ENCODE peak calls at places on chromosomes 7 and 10, in ten cellular contexts. One of them, this sample, is unnamed.

GRCh38 chr10:46555713-46556514 is 544 bp downstream of the GPRIN2 start:
- DNase-seq in T-helper 2 cell: no peak
- DNase-seq in sciatic nerve: peak
- DNase-seq in MM.1S: peak
- DNase-seq in colonic mucosa: peak
- DNase-seq in prostate gland: peak
- DNase-seq in dermis blood vessel endothelial cell: no peak
- DNase-seq in RCC 7860: no peak
- DNase-seq in B cell: no peak
- DNase-seq in stromal cell of bone marrow: no peak
- DNase-seq in this sample: peak

GRCh38 chr10:121947931-121948330 is 20.1 kb upstream of the ATE1 start:
- DNase-seq in colonic mucosa: no peak
- DNase-seq in dermis blood vessel endothelial cell: peak
- DNase-seq in stromal cell of bone marrow: no peak
- DNase-seq in sciatic nerve: no peak
- DNase-seq in T-helper 2 cell: no peak
- DNase-seq in prostate gland: no peak
- DNase-seq in MM.1S: no peak
- DNase-seq in B cell: no peak
- DNase-seq in RCC 7860: no peak
- DNase-seq in this sample: no peak

GRCh38 chr7:50379082-50379481 is 71.1 kb downstream of the FIGNL1 start:
- DNase-seq in prostate gland: peak
- DNase-seq in stromal cell of bone marrow: no peak
- DNase-seq in B cell: no peak
- DNase-seq in dermis blood vessel endothelial cell: no peak
- DNase-seq in RCC 7860: no peak
- DNase-seq in T-helper 2 cell: no peak
- DNase-seq in sciatic nerve: no peak
- DNase-seq in MM.1S: no peak
- DNase-seq in colonic mucosa: no peak
- DNase-seq in this sample: peak

GRCh38 chr7:12490105-12490688 is 80.3 kb upstream of the SCIN start:
- DNase-seq in dermis blood vessel endothelial cell: peak
- DNase-seq in MM.1S: peak
- DNase-seq in stromal cell of bone marrow: no peak
- DNase-seq in RCC 7860: peak
- DNase-seq in B cell: peak
- DNase-seq in colonic mucosa: no peak
- DNase-seq in sciatic nerve: no peak
- DNase-seq in T-helper 2 cell: no peak
- DNase-seq in prostate gland: no peak
- DNase-seq in this sample: no peak

GRCh38 chr10:51430506-51430905 is 268.9 kb downstream of the CSTF2T start:
- DNase-seq in prostate gland: no peak
- DNase-seq in B cell: no peak
- DNase-seq in T-helper 2 cell: no peak
- DNase-seq in stromal cell of bone marrow: no peak
- DNase-seq in dermis blood vessel endothelial cell: no peak
- DNase-seq in colonic mucosa: no peak
- DNase-seq in sciatic nerve: no peak
- DNase-seq in RCC 7860: no peak
- DNase-seq in MM.1S: no peak
- DNase-seq in this sample: no peak

GRCh38 chr7:75854233-75854632 is 24.6 kb upstream of the RHBDD2 start:
- DNase-seq in stromal cell of bone marrow: peak
- DNase-seq in dermis blood vessel endothelial cell: no peak
- DNase-seq in MM.1S: no peak
- DNase-seq in colonic mucosa: no peak
- DNase-seq in sciatic nerve: no peak
- DNase-seq in B cell: no peak
- DNase-seq in RCC 7860: no peak
- DNase-seq in T-helper 2 cell: no peak
- DNase-seq in prostate gland: no peak
- DNase-seq in this sample: no peak

GRCh38 chr7:4962872-4963775 is 4.1 kb upstream of the MMD2 start:
- DNase-seq in B cell: no peak
- DNase-seq in RCC 7860: no peak
- DNase-seq in stromal cell of bone marrow: no peak
- DNase-seq in dermis blood vessel endothelial cell: no peak
- DNase-seq in MM.1S: no peak
- DNase-seq in T-helper 2 cell: no peak
- DNase-seq in prostate gland: no peak
- DNase-seq in sciatic nerve: peak
- DNase-seq in colonic mucosa: no peak
- DNase-seq in this sample: no peak

GRCh38 chr10:88152720-88153119 is 289.3 kb downstream of the PTEN start:
- DNase-seq in MM.1S: peak
- DNase-seq in B cell: no peak
- DNase-seq in T-helper 2 cell: no peak
- DNase-seq in dermis blood vessel endothelial cell: peak
- DNase-seq in RCC 7860: peak
- DNase-seq in sciatic nerve: no peak
- DNase-seq in colonic mucosa: no peak
- DNase-seq in prostate gland: peak
- DNase-seq in stromal cell of bone marrow: peak
- DNase-seq in this sample: no peak

GRCh38 chr7:19110026-19110777 is 7.2 kb downstream of the TWIST1 start:
- DNase-seq in prostate gland: no peak
- DNase-seq in colonic mucosa: no peak
- DNase-seq in T-helper 2 cell: no peak
- DNase-seq in stromal cell of bone marrow: no peak
- DNase-seq in MM.1S: no peak
- DNase-seq in sciatic nerve: no peak
- DNase-seq in B cell: no peak
- DNase-seq in RCC 7860: no peak
- DNase-seq in dermis blood vessel endothelial cell: no peak
- DNase-seq in this sample: no peak

GRCh38 chr10:113961261-113961938 is 82.3 kb upstream of the ADRB1 start:
- DNase-seq in MM.1S: peak
- DNase-seq in stromal cell of bone marrow: no peak
- DNase-seq in prostate gland: no peak
- DNase-seq in dermis blood vessel endothelial cell: no peak
- DNase-seq in RCC 7860: no peak
- DNase-seq in colonic mucosa: peak
- DNase-seq in T-helper 2 cell: peak
- DNase-seq in B cell: peak
- DNase-seq in sciatic nerve: no peak
- DNase-seq in this sample: no peak

GRCh38 chr10:99304027-99304856 is 24.9 kb upstream of the CNNM1 start:
- DNase-seq in MM.1S: no peak
- DNase-seq in prostate gland: peak
- DNase-seq in colonic mucosa: no peak
- DNase-seq in stromal cell of bone marrow: no peak
- DNase-seq in RCC 7860: no peak
- DNase-seq in sciatic nerve: no peak
- DNase-seq in T-helper 2 cell: no peak
- DNase-seq in dermis blood vessel endothelial cell: no peak
- DNase-seq in B cell: no peak
- DNase-seq in this sample: no peak

GRCh38 chr10:46002916-46003693 is 27.3 kb downstream of the NCOA4 start:
- DNase-seq in T-helper 2 cell: no peak
- DNase-seq in prostate gland: no peak
- DNase-seq in colonic mucosa: no peak
- DNase-seq in dermis blood vessel endothelial cell: no peak
- DNase-seq in B cell: no peak
- DNase-seq in MM.1S: no peak
- DNase-seq in stromal cell of bone marrow: no peak
- DNase-seq in sciatic nerve: no peak
- DNase-seq in RCC 7860: peak
- DNase-seq in this sample: no peak

GRCh38 chr7:157830331-157830730 is 493.5 kb downstream of the DNAJB6 start:
- DNase-seq in stromal cell of bone marrow: no peak
- DNase-seq in prostate gland: no peak
- DNase-seq in dermis blood vessel endothelial cell: no peak
- DNase-seq in colonic mucosa: no peak
- DNase-seq in sciatic nerve: no peak
- DNase-seq in T-helper 2 cell: no peak
- DNase-seq in B cell: no peak
- DNase-seq in MM.1S: no peak
- DNase-seq in RCC 7860: no peak
- DNase-seq in this sample: no peak

GRCh38 chr10:124578231-124579002 is 116.8 kb downstream of the LHPP start:
- DNase-seq in RCC 7860: no peak
- DNase-seq in T-helper 2 cell: no peak
- DNase-seq in prostate gland: no peak
- DNase-seq in MM.1S: no peak
- DNase-seq in dermis blood vessel endothelial cell: no peak
- DNase-seq in B cell: no peak
- DNase-seq in sciatic nerve: no peak
- DNase-seq in stromal cell of bone marrow: no peak
- DNase-seq in colonic mucosa: no peak
- DNase-seq in this sample: no peak

GRCh38 chr10:118543714-118544400 is 51.6 kb downstream of the PRLHR start:
- DNase-seq in RCC 7860: peak
- DNase-seq in prostate gland: peak
- DNase-seq in MM.1S: peak
- DNase-seq in colonic mucosa: peak
- DNase-seq in B cell: peak
- DNase-seq in T-helper 2 cell: no peak
- DNase-seq in stromal cell of bone marrow: no peak
- DNase-seq in dermis blood vessel endothelial cell: peak
- DNase-seq in sciatic nerve: no peak
- DNase-seq in this sample: peak

GRCh38 chr10:117532451-117533107 is 10.0 kb upstream of the EMX2 start:
- DNase-seq in colonic mucosa: no peak
- DNase-seq in T-helper 2 cell: no peak
- DNase-seq in MM.1S: no peak
- DNase-seq in prostate gland: no peak
- DNase-seq in B cell: no peak
- DNase-seq in stromal cell of bone marrow: no peak
- DNase-seq in dermis blood vessel endothelial cell: no peak
- DNase-seq in RCC 7860: no peak
- DNase-seq in sciatic nerve: no peak
- DNase-seq in this sample: no peak

GRCh38 chr10:26474062-26474461 is 35.9 kb downstream of the APBB1IP start:
- DNase-seq in MM.1S: no peak
- DNase-seq in colonic mucosa: no peak
- DNase-seq in stromal cell of bone marrow: peak
- DNase-seq in dermis blood vessel endothelial cell: no peak
- DNase-seq in prostate gland: no peak
- DNase-seq in T-helper 2 cell: no peak
- DNase-seq in sciatic nerve: no peak
- DNase-seq in B cell: no peak
- DNase-seq in RCC 7860: no peak
- DNase-seq in this sample: no peak

GRCh38 chr7:142961973-142962913 is at the start of gene KEL:
- DNase-seq in B cell: no peak
- DNase-seq in colonic mucosa: no peak
- DNase-seq in stromal cell of bone marrow: no peak
- DNase-seq in dermis blood vessel endothelial cell: no peak
- DNase-seq in sciatic nerve: no peak
- DNase-seq in prostate gland: no peak
- DNase-seq in RCC 7860: no peak
- DNase-seq in T-helper 2 cell: no peak
- DNase-seq in MM.1S: no peak
- DNase-seq in this sample: no peak

GRCh38 chr7:157158400-157158799 is 19.7 kb downstream of the UBE3C start:
- DNase-seq in sciatic nerve: no peak
- DNase-seq in colonic mucosa: no peak
- DNase-seq in MM.1S: no peak
- DNase-seq in prostate gland: no peak
- DNase-seq in stromal cell of bone marrow: no peak
- DNase-seq in dermis blood vessel endothelial cell: peak
- DNase-seq in B cell: no peak
- DNase-seq in RCC 7860: no peak
- DNase-seq in T-helper 2 cell: no peak
- DNase-seq in this sample: no peak

GRCh38 chr7:100174582-100174981 is 2.6 kb downstream of the GPC2 start:
- DNase-seq in prostate gland: no peak
- DNase-seq in stromal cell of bone marrow: no peak
- DNase-seq in B cell: no peak
- DNase-seq in MM.1S: no peak
- DNase-seq in dermis blood vessel endothelial cell: no peak
- DNase-seq in sciatic nerve: no peak
- DNase-seq in colonic mucosa: no peak
- DNase-seq in T-helper 2 cell: no peak
- DNase-seq in RCC 7860: no peak
- DNase-seq in this sample: no peak

GRCh38 chr10:59793924-59794323 is 40.7 kb upstream of the MRLN start:
- DNase-seq in T-helper 2 cell: no peak
- DNase-seq in stromal cell of bone marrow: peak
- DNase-seq in dermis blood vessel endothelial cell: peak
- DNase-seq in MM.1S: no peak
- DNase-seq in prostate gland: no peak
- DNase-seq in colonic mucosa: no peak
- DNase-seq in B cell: no peak
- DNase-seq in RCC 7860: no peak
- DNase-seq in sciatic nerve: no peak
- DNase-seq in this sample: no peak

GRCh38 chr7:30817060-30817770 is 46.0 kb downstream of the MINDY4 start:
- DNase-seq in B cell: no peak
- DNase-seq in MM.1S: no peak
- DNase-seq in T-helper 2 cell: no peak
- DNase-seq in sciatic nerve: no peak
- DNase-seq in RCC 7860: no peak
- DNase-seq in prostate gland: no peak
- DNase-seq in dermis blood vessel endothelial cell: no peak
- DNase-seq in colonic mucosa: peak
- DNase-seq in stromal cell of bone marrow: peak
- DNase-seq in this sample: no peak

GRCh38 chr7:107659666-107660065 is 962 bp upstream of the SLC26A4 start:
- DNase-seq in dermis blood vessel endothelial cell: peak
- DNase-seq in sciatic nerve: no peak
- DNase-seq in RCC 7860: peak
- DNase-seq in MM.1S: no peak
- DNase-seq in B cell: peak
- DNase-seq in colonic mucosa: no peak
- DNase-seq in stromal cell of bone marrow: peak
- DNase-seq in T-helper 2 cell: no peak
- DNase-seq in prostate gland: no peak
- DNase-seq in this sample: no peak

GRCh38 chr10:31604646-31605170 is 285.7 kb downstream of the ZEB1 start:
- DNase-seq in T-helper 2 cell: no peak
- DNase-seq in sciatic nerve: no peak
- DNase-seq in colonic mucosa: no peak
- DNase-seq in stromal cell of bone marrow: no peak
- DNase-seq in prostate gland: no peak
- DNase-seq in RCC 7860: no peak
- DNase-seq in B cell: no peak
- DNase-seq in dermis blood vessel endothelial cell: no peak
- DNase-seq in MM.1S: no peak
- DNase-seq in this sample: no peak

This sample was measured in iPS DF 6.9.